ENCODE peak calls at places on chromosomes 11 and 22, in four cellular contexts. P, U, N and B are unnamed samples.

GRCh38 chr11:11569936-11570491 is 51.8 kb downstream of the GALNT18 start:
- DNase-seq in P (peak), U (no peak), N (no peak), B (peak)

GRCh38 chr11:91608662-91609061 is 616.0 kb upstream of the FAT3 start:
- DNase-seq in P (no peak), U (no peak), N (no peak), B (no peak)

GRCh38 chr22:49577168-49578060 is 250.3 kb downstream of the BRD1 start:
- DNase-seq in P (no peak), U (no peak), N (no peak), B (no peak)

GRCh38 chr11:35791088-35791958 is 128.7 kb downstream of the TRIM44 start:
- DNase-seq in P (no peak), U (no peak), N (peak), B (no peak)

GRCh38 chr22:23514317-23515038 is 65.6 kb downstream of the IGLL1 start:
- DNase-seq in P (no peak), U (no peak), N (no peak), B (no peak)

GRCh38 chr11:45211732-45212131 is 65.3 kb downstream of the PRDM11 start:
- DNase-seq in P (no peak), U (no peak), N (no peak), B (no peak)

GRCh38 chr22:31346255-31346732 is at the start of gene PATZ1:
- DNase-seq in P (peak), U (peak), N (peak), B (peak)

GRCh38 chr11:9070740-9071476 is 20.5 kb downstream of the SCUBE2 start:
- DNase-seq in P (no peak), U (no peak), N (no peak), B (no peak)

GRCh38 chr22:39298194-39298987 is 21.0 kb downstream of the RPL3 start:
- DNase-seq in P (no peak), U (no peak), N (no peak), B (no peak)

GRCh38 chr11:118988280-118988679 is 9.7 kb upstream of the CENATAC start:
- DNase-seq in P (no peak), U (no peak), N (no peak), B (no peak)

GRCh38 chr11:102345923-102346322 is 1.1 kb upstream of the BIRC2 start:
- DNase-seq in P (no peak), U (no peak), N (no peak), B (peak)

GRCh38 chr11:24324211-24324610 is 172.6 kb upstream of the LUZP2 start:
- DNase-seq in P (no peak), U (no peak), N (no peak), B (no peak)

GRCh38 chr11:65743928-65744698 is 23.5 kb upstream of the RNASEH2C start:
- DNase-seq in P (no peak), U (no peak), N (peak), B (peak)

GRCh38 chr11:93198221-93198650 is 445 bp upstream of the SLC36A4 start:
- DNase-seq in P (no peak), U (no peak), N (no peak), B (no peak)

GRCh38 chr11:60498853-60499252 is 6.3 kb downstream of the MS4A12 start:
- DNase-seq in P (no peak), U (no peak), N (no peak), B (no peak)

GRCh38 chr11:94283678-94284077 is 20.7 kb upstream of the IZUMO1R start:
- DNase-seq in P (no peak), U (no peak), N (no peak), B (no peak)

GRCh38 chr11:102116453-102117205 is 6.4 kb downstream of the YAP1 start:
- DNase-seq in P (no peak), U (no peak), N (no peak), B (no peak)

GRCh38 chr11:2777396-2777795 is 77.6 kb upstream of the KCNQ1OT1 start:
- DNase-seq in P (peak), U (no peak), N (no peak), B (peak)

GRCh38 chr22:21624120-21624879 is 5.5 kb downstream of the YDJC start:
- DNase-seq in P (peak), U (no peak), N (peak), B (peak)

GRCh38 chr22:37571258-37571991 is 8.5 kb downstream of the LGALS2 start:
- DNase-seq in P (no peak), U (no peak), N (no peak), B (no peak)

GRCh38 chr11:15213471-15214231 is 98.9 kb downstream of the INSC start:
- DNase-seq in P (no peak), U (no peak), N (no peak), B (no peak)

GRCh38 chr22:39254789-39255298 is 10.1 kb upstream of the PDGFB start:
- DNase-seq in P (no peak), U (peak), N (no peak), B (no peak)

GRCh38 chr22:40261783-40262182 is 84.1 kb downstream of the TNRC6B start:
- DNase-seq in P (peak), U (no peak), N (no peak), B (no peak)

GRCh38 chr22:30872282-30873041 is 96.1 kb downstream of the MORC2 start:
- DNase-seq in P (peak), U (no peak), N (no peak), B (no peak)

GRCh38 chr11:9231848-9232177 is 33.3 kb downstream of the DENND5A start:
- DNase-seq in P (no peak), U (peak), N (no peak), B (no peak)

GRCh38 chr11:64854534-64855502 is 10.4 kb upstream of the CDC42BPG start:
- DNase-seq in P (no peak), U (no peak), N (no peak), B (no peak)

GRCh38 chr11:111309516-111309915 is 11.2 kb downstream of the POU2AF3 start:
- DNase-seq in P (no peak), U (no peak), N (no peak), B (no peak)

GRCh38 chr11:1295591-1295990 is 13.8 kb downstream of the TOLLIP start:
- DNase-seq in P (peak), U (no peak), N (no peak), B (no peak)

GRCh38 chr11:1292018-1292643 is 17.3 kb downstream of the TOLLIP start:
- DNase-seq in P (peak), U (no peak), N (no peak), B (no peak)

GRCh38 chr11:1292644-1293618 is 16.5 kb downstream of the TOLLIP start:
- DNase-seq in P (peak), U (no peak), N (no peak), B (no peak)

GRCh38 chr11:1295086-1295485 is 14.3 kb downstream of the TOLLIP start:
- DNase-seq in P (peak), U (no peak), N (no peak), B (no peak)

DNA sequence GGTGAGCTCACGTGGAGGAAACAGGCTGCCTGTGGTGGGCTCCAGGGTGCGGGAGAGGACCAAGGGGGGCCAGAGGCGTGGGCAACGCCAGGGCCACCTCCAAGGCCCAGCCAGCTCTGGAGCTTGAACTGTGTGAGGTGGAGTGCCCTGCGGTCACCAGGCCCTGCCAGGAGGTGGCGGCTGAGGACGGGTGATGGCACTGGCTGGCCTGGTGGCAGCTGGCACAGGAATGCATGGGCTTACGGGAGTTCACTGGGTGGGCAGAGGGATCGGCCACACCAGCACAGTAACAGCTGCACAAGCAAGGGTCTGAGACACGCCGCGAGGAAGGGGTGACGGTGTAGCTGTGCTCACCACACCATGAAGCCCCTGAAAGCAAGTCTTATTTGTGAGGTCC is 15.8 kb downstream of the TOLLIP start:
- DNase-seq in P (peak), U (no peak), N (no peak), B (no peak)
- TF ChIP-seq CTCF in P (peak), U (no peak), N (peak), B (no peak)

DNA sequence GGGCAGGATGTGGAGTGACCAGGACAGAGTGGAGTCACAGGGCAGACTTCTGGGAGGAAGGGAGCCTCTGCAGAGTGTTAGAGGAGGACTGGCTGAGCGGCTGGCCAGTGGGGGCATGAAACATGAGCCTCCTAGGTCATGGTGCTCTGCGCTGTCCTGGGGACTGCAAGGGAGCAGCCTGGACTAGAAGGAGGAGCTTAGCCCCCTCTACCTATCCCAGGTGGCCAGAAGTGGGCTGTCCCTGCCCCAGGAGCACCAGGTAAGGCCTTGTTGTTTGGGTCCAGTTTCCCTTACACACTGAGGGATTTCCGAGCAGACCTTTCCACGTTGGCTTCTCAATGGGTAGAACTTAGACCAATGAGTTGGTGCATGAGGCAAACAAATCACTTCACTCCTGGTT is 7.4 kb downstream of the PKNOX2 start:
- DNase-seq in P (no peak), U (no peak), N (no peak), B (no peak)
- TF ChIP-seq CTCF in P (no peak), U (no peak), N (no peak), B (no peak)

GRCh38 chr11:87463486-87464102 is 425.9 kb downstream of the TMEM135 start:
- DNase-seq in P (no peak), U (peak), N (peak), B (no peak)
- TF ChIP-seq CTCF in P (no peak), U (no peak), N (no peak), B (peak)

GRCh38 chr11:75524576-75525432 is 937 bp downstream of the GDPD5 start:
- DNase-seq in P (no peak), U (peak), N (peak), B (no peak)

GRCh38 chr11:75526192-75526541 is 426 bp upstream of the GDPD5 start:
- DNase-seq in P (no peak), U (no peak), N (no peak), B (no peak)

GRCh38 chr11:75523811-75524401 is 1.8 kb downstream of the GDPD5 start:
- DNase-seq in P (no peak), U (peak), N (no peak), B (no peak)

GRCh38 chr11:75527130-75527529 is 1.4 kb upstream of the GDPD5 start:
- DNase-seq in P (no peak), U (no peak), N (no peak), B (no peak)

GRCh38 chr11:75525433-75526191 is at the start of gene GDPD5:
- DNase-seq in P (peak), U (peak), N (peak), B (peak)
- TF ChIP-seq CTCF in P (peak), U (peak), N (peak), B (peak)

GRCh38 chr22:46536559-46537220 is 730 bp downstream of the CELSR1 start:
- DNase-seq in P (no peak), U (peak), N (peak), B (no peak)

GRCh38 chr22:46538816-46539163 is 1.4 kb upstream of the CELSR1 start:
- DNase-seq in P (no peak), U (peak), N (no peak), B (no peak)

GRCh38 chr22:46539169-46539568 is 1.7 kb upstream of the CELSR1 start:
- DNase-seq in P (no peak), U (no peak), N (no peak), B (no peak)

GRCh38 chr22:46537221-46537945 is at the start of gene CELSR1:
- DNase-seq in P (no peak), U (peak), N (peak), B (peak)

GRCh38 chr22:46537946-46538815 is 761 bp upstream of the CELSR1 start:
- DNase-seq in P (no peak), U (peak), N (peak), B (peak)
- TF ChIP-seq CTCF in P (no peak), U (no peak), N (peak), B (no peak)

DNA sequence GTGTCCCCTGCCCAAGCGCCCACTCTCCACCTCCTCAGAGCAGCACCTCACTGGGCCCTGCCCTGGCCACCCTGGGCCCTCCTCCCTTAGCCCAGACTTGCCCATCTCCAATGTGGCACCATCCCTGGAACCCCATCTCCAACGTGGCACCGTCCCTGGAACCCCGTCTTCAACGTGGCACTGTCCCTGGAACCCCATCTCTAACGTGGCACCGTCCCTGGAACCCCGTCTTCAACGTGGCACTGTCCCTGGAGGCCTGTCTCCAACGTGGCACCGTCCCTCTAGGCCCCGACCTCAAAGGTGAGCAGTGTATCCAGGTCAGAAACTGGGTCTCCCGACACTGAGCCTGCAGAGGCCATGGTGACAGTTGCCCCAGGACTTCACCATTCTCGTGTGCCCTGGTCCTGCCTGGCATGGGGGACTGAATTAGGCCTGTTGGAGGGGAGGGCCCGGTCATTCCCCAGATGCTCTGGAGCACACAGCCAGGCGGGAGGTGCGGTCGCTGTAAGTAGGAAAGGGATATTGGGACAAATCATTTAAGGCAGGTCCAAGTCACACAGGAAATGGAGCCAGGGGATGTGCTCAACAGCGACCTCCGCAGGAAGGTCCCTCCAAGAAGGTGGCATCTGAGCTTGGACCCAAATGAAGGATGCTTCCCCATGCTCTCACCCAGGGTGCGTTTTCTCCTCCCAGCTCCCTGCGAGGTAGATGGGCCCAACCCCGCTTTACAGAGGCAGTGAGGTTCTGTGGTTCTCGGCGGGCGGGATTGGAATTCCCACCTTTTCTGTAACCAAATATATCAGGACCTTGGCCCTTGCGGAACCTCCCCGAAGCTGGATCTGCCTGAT is 2.4 kb upstream of the CTSD start:
- DNase-seq in P (no peak), U (no peak), N (no peak), B (no peak)
- TF ChIP-seq CTCF in P (no peak), U (peak), N (peak), B (peak)

GRCh38 chr22:26168934-26169311 is 339 bp upstream of the SEZ6L start:
- DNase-seq in P (no peak), U (no peak), N (no peak), B (no peak)

GRCh38 chr22:26169312-26170111 is at the start of gene SEZ6L:
- DNase-seq in P (no peak), U (peak), N (peak), B (peak)

GRCh38 chr22:26172389-26172990 is 3.2 kb downstream of the SEZ6L start:
- DNase-seq in P (peak), U (peak), N (peak), B (peak)

GRCh38 chr22:26170112-26170492 is 840 bp downstream of the SEZ6L start:
- DNase-seq in P (no peak), U (no peak), N (no peak), B (no peak)

DNA sequence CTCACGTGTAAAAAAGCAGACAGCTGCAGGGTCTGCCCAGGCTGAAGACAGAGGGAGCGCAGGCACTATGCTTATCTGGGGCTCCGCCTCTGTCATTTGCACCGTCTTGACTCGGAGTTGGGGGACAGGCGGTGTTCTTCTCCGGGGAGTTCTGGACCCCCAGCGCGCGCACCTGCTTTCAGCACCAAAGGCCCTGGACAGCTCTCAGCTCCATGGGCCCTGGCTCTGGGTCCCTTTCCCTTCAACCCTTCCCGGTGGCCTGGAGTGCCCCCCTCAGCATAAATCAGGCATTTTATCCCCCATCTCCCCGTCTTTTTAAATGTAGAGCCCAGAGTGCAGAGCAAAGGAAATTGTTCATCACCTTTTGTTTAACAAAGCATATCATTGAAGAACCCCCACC is 1.5 kb downstream of the SEZ6L start:
- DNase-seq in P (no peak), U (peak), N (peak), B (peak)
- TF ChIP-seq CTCF in P (no peak), U (no peak), N (no peak), B (no peak)